ENCODE peak calls at places on chromosomes 5 and 9, in six cellular contexts. M is gastrocnemius medialis, Y is endothelial cell of umbilical vein, Z is IMR-90, F is suprapubic skin, K is sigmoid colon. P is an unnamed sample.

GRCh38 chr5:5360878-5361520 is 61.5 kb upstream of the ICE1 start:
- DNase-seq in F (no peak), Z (no peak), K (no peak), M (no peak), Y (no peak), P (no peak)

GRCh38 chr5:142587354-142587965 is 98.4 kb downstream of the FGF1 start:
- DNase-seq in Y (peak), K (no peak), F (no peak), Z (peak), M (no peak), P (no peak)

GRCh38 chr5:92758552-92758951 is 822.5 kb downstream of the NR2F1-AS1 start:
- DNase-seq in K (no peak), M (no peak), Z (peak), F (no peak), Y (peak), P (no peak)

GRCh38 chr5:6572086-6572824 is 60.6 kb downstream of the NSUN2 start:
- DNase-seq in Z (no peak), M (no peak), F (no peak), K (peak), Y (no peak), P (no peak)

GRCh38 chr5:58458851-58459275 is 1.0 kb downstream of the PLK2 start:
- DNase-seq in K (no peak), M (no peak), Y (no peak), Z (no peak), F (no peak), P (no peak)

GRCh38 chr5:102654559-102655354 is 100.3 kb upstream of the PAM start:
- DNase-seq in M (no peak), Y (no peak), Z (no peak), K (no peak), F (no peak), P (no peak)

GRCh38 chr5:23411200-23411599 is 96.2 kb upstream of the PRDM9 start:
- DNase-seq in Y (no peak), M (no peak), K (no peak), Z (no peak), F (no peak), P (no peak)

GRCh38 chr5:112669328-112669963 is 68.2 kb upstream of the APC start:
- DNase-seq in Y (no peak), Z (no peak), M (no peak), K (no peak), F (no peak), P (no peak)

GRCh38 chr5:178467261-178468195 is 122.7 kb downstream of the COL23A1 start:
- DNase-seq in Z (peak), Y (peak), M (no peak), F (no peak), K (peak), P (no peak)

GRCh38 chr5:172097356-172097755 is 90.7 kb downstream of the STK10 start:
- DNase-seq in K (no peak), F (no peak), Z (peak), Y (no peak), M (no peak), P (no peak)

GRCh38 chr9:34633851-34634550 is 3.6 kb downstream of the SIGMAR1 start:
- DNase-seq in Y (peak), M (peak), K (peak), F (no peak), Z (peak), P (peak)

GRCh38 chr9:35757527-35758275 is 3.6 kb upstream of the MSMP start:
- DNase-seq in M (no peak), K (no peak), F (no peak), Z (no peak), Y (peak), P (no peak)

GRCh38 chr9:109939698-109940342 is 159.8 kb downstream of the PALM2AKAP2 start:
- DNase-seq in F (no peak), Z (no peak), M (no peak), K (no peak), Y (no peak), P (no peak)

GRCh38 chr5:577800-578199 is 34.3 kb upstream of the CEP72 start:
- DNase-seq in M (no peak), F (no peak), K (no peak), Y (no peak), Z (no peak), P (no peak)

GRCh38 chr5:133664422-133664821 is 52.1 kb upstream of the FSTL4 start:
- DNase-seq in Y (no peak), K (no peak), M (no peak), F (no peak), Z (peak), P (no peak)

GRCh38 chr9:88651682-88652633 is 117.0 kb downstream of the NXNL2 start:
- DNase-seq in K (peak), F (peak), Y (no peak), M (peak), Z (peak), P (peak)

GRCh38 chr5:149731332-149731616 is 1.2 kb downstream of the PPARGC1B start:
- DNase-seq in Y (no peak), Z (no peak), F (no peak), K (no peak), M (no peak), P (peak)

GRCh38 chr5:149732500-149733128 is 2.5 kb downstream of the PPARGC1B start:
- DNase-seq in M (peak), Y (no peak), F (no peak), K (peak), Z (no peak), P (peak)

GRCh38 chr5:149729150-149729549 is 960 bp upstream of the PPARGC1B start:
- DNase-seq in F (no peak), Z (no peak), Y (no peak), K (no peak), M (no peak), P (no peak)

GRCh38 chr5:149731617-149732400 is 1.7 kb downstream of the PPARGC1B start:
- DNase-seq in K (peak), F (peak), Y (peak), Z (peak), M (peak), P (peak)

DNA sequence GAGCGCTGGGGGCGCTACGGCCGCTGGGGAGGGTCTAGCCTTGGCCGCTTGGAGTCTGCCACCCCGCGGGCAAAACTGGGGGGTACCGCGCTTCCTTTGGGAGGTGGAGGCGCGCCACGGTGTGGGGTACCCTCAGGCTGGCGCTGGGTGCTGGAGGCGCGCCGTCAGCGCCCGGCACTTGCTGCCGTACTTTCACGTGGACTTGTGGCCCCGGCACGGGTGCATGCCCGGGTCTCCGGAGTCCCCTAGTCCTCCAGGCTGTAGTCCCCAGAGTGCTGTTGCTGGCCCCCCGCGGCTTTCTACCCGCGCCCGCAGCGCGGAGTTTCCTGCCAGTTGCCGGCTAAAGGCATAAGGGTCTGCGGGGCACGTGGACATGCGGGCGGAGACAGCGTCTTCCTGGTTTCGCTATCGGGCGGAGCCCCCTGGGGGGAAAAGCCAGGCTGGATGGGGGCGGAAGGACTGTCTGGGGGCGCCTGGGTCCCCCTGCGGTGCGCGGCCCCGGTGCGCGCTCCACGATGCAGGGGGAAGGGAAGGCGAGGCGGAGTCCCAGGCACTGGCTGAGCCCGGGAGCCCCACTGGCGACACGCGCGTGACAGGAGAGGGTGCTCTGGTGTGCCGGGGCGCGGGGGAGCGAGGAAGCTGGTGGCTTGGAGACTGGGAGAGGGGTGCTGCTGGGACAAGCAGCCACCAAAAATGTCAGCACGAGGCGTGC is 666 bp downstream of the PPARGC1B start:
- DNase-seq in F (peak), Z (no peak), M (peak), Y (peak), K (peak), P (peak)
- TF ChIP-seq POLR2A in F (no peak), Z (no peak), M (no peak), Y (no peak), K (no peak), P (no peak)

DNA sequence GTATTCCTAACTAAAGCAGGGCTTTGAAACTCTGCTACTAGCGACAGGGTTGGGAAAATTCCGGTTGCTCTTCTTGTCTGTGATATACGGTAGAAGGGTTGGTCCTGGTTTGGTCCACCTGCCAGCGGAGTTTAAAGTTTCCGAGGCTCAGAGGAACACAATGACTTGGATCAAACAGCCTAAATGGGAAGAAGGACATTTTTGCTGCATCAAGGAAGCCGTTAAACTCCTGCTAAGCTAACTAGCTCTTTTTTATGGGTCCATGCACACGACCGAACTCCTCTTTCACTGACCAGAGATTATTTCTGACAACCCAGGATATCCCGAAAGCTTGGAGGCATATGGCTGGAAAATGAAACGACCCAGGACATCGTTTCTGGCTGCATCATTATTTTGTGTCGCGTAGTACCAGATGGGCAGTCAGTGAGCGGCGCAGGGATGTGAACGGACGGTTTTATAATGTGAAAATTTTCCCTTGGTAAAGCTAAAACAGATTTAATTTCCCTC is at the start of gene LURAP1L:
- DNase-seq in F (no peak), K (peak), Z (peak), M (peak), Y (peak), P (peak)
- TF ChIP-seq POLR2A in F (no peak), K (peak), Z (peak), M (peak), Y (no peak), P (no peak)

GRCh38 chr9:19049872-19050636 is 827 bp downstream of the RRAGA start:
- DNase-seq in Z (peak), Y (peak), M (no peak), K (no peak), F (no peak), P (no peak)

GRCh38 chr9:19050637-19051591 is 1.7 kb downstream of the RRAGA start:
- DNase-seq in F (no peak), Y (peak), M (no peak), Z (no peak), K (no peak), P (no peak)

GRCh38 chr9:19048966-19049871 is at the start of gene RRAGA:
- DNase-seq in K (peak), F (peak), Z (peak), M (peak), Y (peak), P (peak)
- TF ChIP-seq POLR2A in K (peak), F (peak), Z (peak), M (peak), Y (peak), P (peak)

GRCh38 chr9:94445846-94446245 is 109.0 kb upstream of the PCAT7 start:
- DNase-seq in K (no peak), M (no peak), Z (no peak), F (no peak), Y (no peak), P (no peak)

GRCh38 chr9:94449486-94449885 is 105.4 kb upstream of the PCAT7 start:
- DNase-seq in F (no peak), K (no peak), Y (no peak), M (no peak), Z (no peak), P (no peak)
- TF ChIP-seq POLR2A in F (no peak), K (no peak), Y (no peak), M (no peak), Z (no peak), P (no peak)

GRCh38 chr5:149651686-149652085 is 70.4 kb downstream of the ARHGEF37 start:
- DNase-seq in M (no peak), K (no peak), F (no peak), Y (no peak), Z (no peak), P (no peak)

GRCh38 chr5:149654893-149655505 is 73.7 kb downstream of the ARHGEF37 start:
- DNase-seq in F (no peak), M (no peak), Z (no peak), Y (no peak), K (no peak), P (no peak)

GRCh38 chr5:149652697-149653096 is 71.4 kb downstream of the ARHGEF37 start:
- DNase-seq in M (no peak), K (no peak), Z (no peak), Y (no peak), F (no peak), P (no peak)

GRCh38 chr5:149656576-149657182 is 73.4 kb upstream of the PPARGC1B start:
- DNase-seq in Y (no peak), F (no peak), M (peak), K (no peak), Z (no peak), P (no peak)

DNA sequence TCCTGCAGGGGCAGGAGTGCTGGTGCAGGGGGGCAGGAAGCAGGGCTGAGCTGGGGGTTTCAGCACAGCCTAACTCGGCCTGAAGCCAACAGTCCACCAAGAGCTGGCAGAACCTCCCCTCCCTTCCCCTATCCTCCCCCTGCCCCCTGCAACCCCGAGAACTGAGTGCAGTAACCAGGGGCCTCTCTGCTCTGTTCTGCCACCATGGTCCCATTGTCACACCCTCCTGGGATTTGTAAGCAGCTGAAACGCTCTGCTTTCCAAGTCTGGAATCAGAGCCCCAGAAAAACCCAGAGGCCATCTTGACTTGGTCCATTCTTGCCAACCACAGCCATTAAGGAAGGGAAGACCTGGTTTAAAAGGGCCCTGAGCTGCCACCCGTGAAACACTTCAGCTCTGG is 73.0 kb downstream of the ARHGEF37 start:
- DNase-seq in Z (no peak), M (no peak), F (no peak), K (no peak), Y (no peak), P (no peak)
- TF ChIP-seq POLR2A in Z (no peak), M (no peak), F (no peak), K (no peak), Y (no peak), P (no peak)